ENCODE peak calls at places on chromosomes 5 and 9, in nine cellular contexts. V, I, D, B, S, P, K, C and N are unnamed samples.

GRCh38 chr9:111704503-111704902 is 43.1 kb downstream of the GNG10 start:
- DNase-seq in V (no peak), I (no peak), D (no peak), B (no peak), S (no peak), P (no peak), K (no peak), C (no peak), N (no peak)

GRCh38 chr9:98369471-98369870 is 114.0 kb upstream of the TBC1D2 start:
- DNase-seq in V (no peak), I (no peak), D (no peak), B (no peak), S (no peak), P (no peak), K (no peak), C (no peak), N (no peak)

GRCh38 chr5:127696688-127697087 is 6.5 kb upstream of the CCDC192 start:
- DNase-seq in V (peak; percentile 81), I (no peak), D (peak; percentile 84), B (peak; percentile 89), S (no peak), P (peak; percentile 7), K (no peak), C (no peak), N (no peak)

GRCh38 chr9:34507966-34508365 is 14.8 kb downstream of the ENHO start:
- DNase-seq in V (no peak), I (no peak), D (no peak), B (no peak), S (no peak), P (no peak), K (no peak), C (no peak), N (no peak)

GRCh38 chr5:102668220-102668930 is 86.7 kb upstream of the PAM start:
- DNase-seq in V (no peak), I (no peak), D (no peak), B (no peak), S (no peak), P (no peak), K (no peak), C (no peak), N (no peak)

GRCh38 chr9:137879566-137880150 is 2.1 kb downstream of the CACNA1B start:
- DNase-seq in V (no peak), I (no peak), D (no peak), B (no peak), S (no peak), P (no peak), K (no peak), C (no peak), N (no peak)

GRCh38 chr9:74642376-74642775 is 145.2 kb downstream of the RORB start:
- DNase-seq in V (no peak), I (no peak), D (no peak), B (no peak), S (no peak), P (no peak), K (no peak), C (no peak), N (no peak)

GRCh38 chr5:107869459-107870115 is 198.8 kb upstream of the EFNA5 start:
- DNase-seq in V (peak; percentile 71), I (peak; percentile 51), D (peak; percentile 64), B (peak; percentile 67), S (peak; percentile 64), P (peak; percentile 58), K (no peak), C (no peak), N (peak; percentile 46)

GRCh38 chr5:125408582-125409069 is 662.2 kb upstream of the ZNF608 start:
- DNase-seq in V (peak; percentile 76), I (peak; percentile 81), D (peak; percentile 93), B (peak; percentile 77), S (peak; percentile 50), P (peak; percentile 96), K (no peak), C (no peak), N (peak; percentile 94)

GRCh38 chr5:22710660-22711059 is 142.5 kb downstream of the CDH12 start:
- DNase-seq in V (no peak), I (no peak), D (no peak), B (no peak), S (no peak), P (no peak), K (no peak), C (no peak), N (no peak)

DNA sequence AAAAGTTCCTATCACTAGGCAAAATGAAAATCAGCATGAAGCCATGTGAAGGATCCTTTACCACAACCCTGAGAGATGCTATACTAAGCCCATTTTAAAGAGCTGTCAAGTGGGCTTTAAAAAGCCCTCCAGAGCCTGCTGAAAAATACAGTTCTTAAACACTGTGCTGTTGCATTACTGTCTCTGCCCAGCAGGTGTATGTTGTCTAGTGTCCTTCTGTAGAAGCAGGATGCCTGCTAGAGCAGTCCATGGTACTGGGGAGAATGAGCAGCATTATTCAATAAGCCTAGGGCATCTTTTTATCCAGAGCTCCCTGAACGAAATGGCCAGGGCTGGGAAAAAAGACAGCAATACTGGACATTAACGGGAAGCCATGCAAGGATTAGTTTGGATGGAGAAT is 126.2 kb upstream of the PLCXD3 start:
- DNase-seq in V (peak; percentile 47), I (no peak), D (peak; percentile 12), B (peak; percentile 43), S (peak; percentile 48), P (no peak), K (no peak), C (no peak), N (no peak)
- TF ChIP-seq CTCF in V (peak; percentile 56), I (peak; percentile 39), D (no peak), B (peak; percentile 52), S (no peak), P (peak; percentile 15), K (no peak), C (peak; percentile 22), N (peak; percentile 60)

DNA sequence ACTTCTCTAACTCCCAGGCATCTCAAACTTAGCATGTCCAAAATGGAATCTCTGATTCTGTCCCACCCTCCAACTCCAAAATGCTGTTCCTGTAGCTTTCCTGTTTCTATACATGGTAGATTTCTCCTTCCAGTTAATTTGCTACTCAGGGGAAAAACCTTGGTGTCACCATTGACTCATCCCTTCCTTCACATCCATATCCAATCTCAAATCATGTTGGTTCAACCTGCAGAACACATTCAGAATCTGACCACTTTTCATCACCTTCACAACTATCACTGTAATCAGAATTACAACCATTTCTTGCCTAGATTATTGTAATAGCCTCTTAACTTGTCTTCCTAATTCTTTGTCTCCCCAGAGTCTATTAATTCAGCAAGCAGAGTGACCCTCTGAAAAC is 10.8 kb downstream of the RIOK2 start:
- DNase-seq in V (no peak), I (no peak), D (no peak), B (no peak), S (no peak), P (no peak), K (no peak), C (no peak), N (no peak)
- H3K4me3 ChIP-seq in V (no peak overlapping the region), I (no peak overlapping the region), D (no peak overlapping the region), B (no peak overlapping the region), S (no peak overlapping the region), P (no peak overlapping the region), K (no peak overlapping the region), C (no peak overlapping the region), N (no peak overlapping the region)

GRCh38 chr9:93305497-93306020 is 121.6 kb downstream of the WNK2 start:
- DNase-seq in V (no peak), I (no peak), D (no peak), B (no peak), S (no peak), P (no peak), K (peak; percentile 46), C (no peak), N (no peak)

GRCh38 chr9:93303258-93303771 is 119.4 kb downstream of the WNK2 start:
- DNase-seq in V (no peak), I (no peak), D (no peak), B (no peak), S (no peak), P (no peak), K (no peak), C (peak; percentile 20), N (no peak)

GRCh38 chr9:93306081-93306480 is 122.1 kb downstream of the WNK2 start:
- DNase-seq in V (no peak), I (no peak), D (no peak), B (no peak), S (no peak), P (no peak), K (no peak), C (no peak), N (no peak)

GRCh38 chr9:93303806-93304573 is 120.1 kb downstream of the WNK2 start:
- DNase-seq in V (no peak), I (no peak), D (no peak), B (no peak), S (no peak), P (no peak), K (no peak), C (peak; percentile 58), N (no peak)

DNA sequence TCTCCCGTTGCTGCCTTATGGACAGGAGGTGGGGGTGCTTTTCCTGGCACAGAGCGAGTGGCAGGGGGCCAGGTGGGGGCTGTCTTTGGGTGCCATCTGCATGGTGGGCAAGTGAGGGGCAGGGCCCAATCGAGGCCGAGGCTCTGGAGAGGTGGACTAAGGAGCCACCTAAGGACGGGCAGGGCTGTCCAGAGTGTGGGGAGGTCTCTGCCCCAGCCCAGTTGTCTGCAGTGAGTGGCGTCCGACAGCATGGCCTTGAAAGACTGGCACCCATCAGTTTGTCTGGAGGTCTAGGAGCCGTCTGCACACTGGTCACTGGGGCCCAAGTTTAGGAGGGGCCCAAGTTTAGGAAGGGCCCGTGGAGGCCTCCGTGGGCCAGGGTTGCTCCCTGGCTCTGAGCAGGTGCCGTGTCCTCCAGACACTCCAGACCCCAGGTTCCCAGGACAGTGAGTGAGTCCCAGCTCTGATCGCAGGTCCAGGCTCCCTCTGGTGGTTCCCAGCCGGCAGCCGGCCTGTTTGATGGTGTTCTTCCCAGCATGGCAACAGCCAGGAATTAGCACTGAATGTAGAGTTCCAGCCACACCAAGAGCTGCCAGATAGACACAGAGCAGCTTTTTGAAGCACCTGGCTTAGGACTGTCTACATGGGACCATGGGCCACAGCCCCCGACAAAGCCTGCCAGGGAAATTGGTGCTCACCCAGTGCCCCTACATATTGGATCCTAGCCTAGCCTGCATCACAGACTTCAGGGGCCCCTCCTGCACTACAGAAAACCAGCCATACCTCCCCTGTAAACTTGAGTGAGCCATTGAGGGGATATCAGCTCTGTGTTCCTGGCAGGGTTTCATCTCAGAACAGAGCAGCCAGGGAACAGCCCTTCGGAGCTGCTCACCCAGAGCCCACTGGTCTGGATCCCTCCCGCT is 120.9 kb downstream of the WNK2 start:
- DNase-seq in V (peak; percentile 53), I (no peak), D (peak; percentile 50), B (peak; percentile 55), S (peak; percentile 60), P (no peak), K (peak; percentile 68), C (peak; percentile 76), N (no peak)
- TF ChIP-seq CTCF in V (peak; percentile 88), I (peak; percentile 77), D (peak; percentile 72), B (peak; percentile 79), S (peak; percentile 75), P (peak; percentile 75), K (no peak), C (peak; percentile 72), N (peak; percentile 90)

DNA sequence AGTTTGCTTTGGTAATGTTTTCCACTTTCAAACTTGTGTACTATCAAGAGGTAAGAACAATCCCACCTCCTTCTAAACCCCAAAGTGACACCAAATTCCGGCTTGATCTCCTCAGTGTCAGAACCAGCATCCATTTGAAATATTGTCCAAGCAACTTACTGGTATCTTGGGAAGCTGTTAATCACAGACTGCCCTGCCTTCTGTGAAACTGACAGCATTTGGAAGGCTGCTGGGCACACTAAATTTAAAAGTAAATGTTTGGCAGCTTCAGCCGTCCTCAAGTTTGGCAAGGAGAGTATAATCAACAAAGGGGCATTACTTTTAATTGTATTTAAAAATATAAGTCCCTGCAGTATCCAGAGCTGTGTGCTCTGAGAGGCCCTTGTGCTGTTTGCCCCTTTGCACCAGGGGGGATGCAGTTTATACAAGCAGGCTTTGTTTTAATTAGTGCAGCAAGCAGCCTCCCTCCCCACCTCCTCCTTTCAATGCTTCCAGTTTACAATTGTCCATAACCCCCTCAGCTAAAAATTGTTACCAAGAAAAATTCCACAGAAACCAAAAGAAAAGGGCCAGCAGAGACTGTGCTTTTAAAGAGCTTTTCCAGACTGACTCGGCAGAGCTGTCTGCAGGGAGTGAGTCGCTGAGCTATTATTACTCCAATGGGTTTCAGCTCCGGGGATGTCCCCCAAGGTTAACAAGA is 328.4 kb upstream of the MPDZ start:
- DNase-seq in V (no peak), I (no peak), D (no peak), B (no peak), S (no peak), P (no peak), K (no peak), C (no peak), N (no peak)
- H3K4me3 ChIP-seq in V (no peak overlapping the region), I (no peak overlapping the region), D (no peak overlapping the region), B (no peak overlapping the region), S (no peak overlapping the region), P (no peak overlapping the region), K (no peak overlapping the region), C (peak overlapping the region; percentile 21), N (no peak overlapping the region)